ENCODE peak calls at places on chromosomes 3 and 15, in five cellular contexts. One of them, this sample, is unnamed.

GRCh38 chr3:23203651-23204111 is 554 bp downstream of the UBE2E2 start:
- DNase-seq in A549: peak
- DNase-seq in Ammon's horn: peak
- DNase-seq in SK-N-SH: peak
- DNase-seq in kidney epithelial cell: no peak
- DNase-seq in this sample: peak

GRCh38 chr15:81493246-81493645 is 119.2 kb upstream of the TMC3 start:
- DNase-seq in Ammon's horn: no peak
- DNase-seq in SK-N-SH: no peak
- DNase-seq in kidney epithelial cell: no peak
- DNase-seq in A549: no peak
- DNase-seq in this sample: no peak

GRCh38 chr3:135103913-135104312 is 308.9 kb downstream of the EPHB1 start:
- DNase-seq in A549: no peak
- DNase-seq in Ammon's horn: no peak
- DNase-seq in SK-N-SH: peak
- DNase-seq in kidney epithelial cell: no peak
- DNase-seq in this sample: no peak

GRCh38 chr15:63283126-63283525 is 5.7 kb downstream of the APH1B start:
- DNase-seq in SK-N-SH: no peak
- DNase-seq in kidney epithelial cell: no peak
- DNase-seq in A549: no peak
- DNase-seq in Ammon's horn: no peak
- DNase-seq in this sample: no peak

GRCh38 chr3:59425942-59426341 is 376.1 kb upstream of the CFAP20DC start:
- DNase-seq in Ammon's horn: no peak
- DNase-seq in A549: no peak
- DNase-seq in SK-N-SH: no peak
- DNase-seq in kidney epithelial cell: no peak
- DNase-seq in this sample: no peak

GRCh38 chr3:114320251-114320650 is 26.4 kb downstream of the TIGIT start:
- DNase-seq in kidney epithelial cell: no peak
- DNase-seq in A549: no peak
- DNase-seq in Ammon's horn: no peak
- DNase-seq in SK-N-SH: no peak
- DNase-seq in this sample: no peak

GRCh38 chr15:70453238-70453637 is 310.1 kb downstream of the UACA start:
- DNase-seq in A549: no peak
- DNase-seq in Ammon's horn: no peak
- DNase-seq in kidney epithelial cell: no peak
- DNase-seq in SK-N-SH: no peak
- DNase-seq in this sample: no peak

GRCh38 chr3:68809596-68809995 is 122.8 kb downstream of the TAFA4 start:
- DNase-seq in SK-N-SH: no peak
- DNase-seq in kidney epithelial cell: no peak
- DNase-seq in A549: no peak
- DNase-seq in Ammon's horn: no peak
- DNase-seq in this sample: no peak

GRCh38 chr15:85393206-85393605 is 12.8 kb downstream of the AKAP13 start:
- DNase-seq in kidney epithelial cell: no peak
- DNase-seq in Ammon's horn: no peak
- DNase-seq in A549: no peak
- DNase-seq in SK-N-SH: no peak
- DNase-seq in this sample: no peak

GRCh38 chr15:34001536-34001935 is 33.2 kb downstream of the CHRM5 start:
- DNase-seq in Ammon's horn: no peak
- DNase-seq in A549: no peak
- DNase-seq in kidney epithelial cell: no peak
- DNase-seq in SK-N-SH: no peak
- DNase-seq in this sample: no peak

GRCh38 chr3:156368189-156368588 is 186.7 kb downstream of the SSR3 start:
- DNase-seq in kidney epithelial cell: no peak
- DNase-seq in Ammon's horn: no peak
- DNase-seq in A549: no peak
- DNase-seq in SK-N-SH: no peak
- DNase-seq in this sample: no peak

GRCh38 chr3:134485075-134485536 is 679 bp downstream of the ANAPC13 start:
- DNase-seq in kidney epithelial cell: no peak
- DNase-seq in SK-N-SH: peak
- DNase-seq in A549: peak
- DNase-seq in Ammon's horn: peak
- DNase-seq in this sample: no peak

GRCh38 chr3:184290331-184290730 is 8.7 kb upstream of the PSMD2 start:
- DNase-seq in A549: no peak
- DNase-seq in kidney epithelial cell: no peak
- DNase-seq in SK-N-SH: no peak
- DNase-seq in Ammon's horn: no peak
- DNase-seq in this sample: no peak

GRCh38 chr3:172709776-172710708 is 825 bp downstream of the NCEH1 start:
- DNase-seq in Ammon's horn: peak
- DNase-seq in A549: no peak
- DNase-seq in SK-N-SH: peak
- DNase-seq in kidney epithelial cell: no peak
- DNase-seq in this sample: no peak

GRCh38 chr15:60563066-60563465 is 84.1 kb upstream of the ICE2 start:
- DNase-seq in Ammon's horn: no peak
- DNase-seq in SK-N-SH: no peak
- DNase-seq in A549: no peak
- DNase-seq in kidney epithelial cell: no peak
- DNase-seq in this sample: no peak

GRCh38 chr3:171878441-171879225 is 35.5 kb downstream of the TMEM212 start:
- DNase-seq in kidney epithelial cell: no peak
- DNase-seq in A549: no peak
- DNase-seq in Ammon's horn: no peak
- DNase-seq in SK-N-SH: no peak
- DNase-seq in this sample: no peak

GRCh38 chr3:59456852-59457485 is 407.1 kb upstream of the CFAP20DC start:
- DNase-seq in A549: no peak
- DNase-seq in Ammon's horn: no peak
- DNase-seq in SK-N-SH: no peak
- DNase-seq in kidney epithelial cell: no peak
- DNase-seq in this sample: no peak

GRCh38 chr3:140270329-140270728 is 335.3 kb downstream of the CLSTN2 start:
- DNase-seq in SK-N-SH: no peak
- DNase-seq in Ammon's horn: no peak
- DNase-seq in A549: no peak
- DNase-seq in kidney epithelial cell: no peak
- DNase-seq in this sample: no peak

GRCh38 chr3:24450142-24450932 is 44.3 kb downstream of the THRB start:
- DNase-seq in A549: no peak
- DNase-seq in kidney epithelial cell: no peak
- DNase-seq in Ammon's horn: no peak
- DNase-seq in SK-N-SH: no peak
- DNase-seq in this sample: no peak

GRCh38 chr15:45703670-45704328 is 69.0 kb downstream of the SQOR start:
- DNase-seq in A549: no peak
- DNase-seq in SK-N-SH: no peak
- DNase-seq in kidney epithelial cell: no peak
- DNase-seq in Ammon's horn: no peak
- DNase-seq in this sample: no peak

GRCh38 chr15:69324031-69324430 is 25.3 kb downstream of the PAQR5 start:
- DNase-seq in Ammon's horn: no peak
- DNase-seq in A549: no peak
- DNase-seq in SK-N-SH: no peak
- DNase-seq in kidney epithelial cell: no peak
- DNase-seq in this sample: no peak

GRCh38 chr15:57403532-57403931 is 27.2 kb downstream of the CGNL1 start:
- DNase-seq in A549: no peak
- DNase-seq in Ammon's horn: no peak
- DNase-seq in SK-N-SH: no peak
- DNase-seq in kidney epithelial cell: no peak
- DNase-seq in this sample: no peak

GRCh38 chr15:57922780-57923179 is 142.7 kb downstream of the ALDH1A2 start:
- DNase-seq in SK-N-SH: peak
- DNase-seq in kidney epithelial cell: peak
- DNase-seq in Ammon's horn: no peak
- DNase-seq in A549: no peak
- DNase-seq in this sample: no peak

GRCh38 chr3:192918275-192918588 is 576 bp upstream of the MB21D2 start:
- DNase-seq in kidney epithelial cell: no peak
- DNase-seq in SK-N-SH: no peak
- DNase-seq in A549: no peak
- DNase-seq in Ammon's horn: no peak
- DNase-seq in this sample: no peak

GRCh38 chr15:86061581-86061980 is 18.1 kb upstream of the AGBL1 start:
- DNase-seq in kidney epithelial cell: no peak
- DNase-seq in Ammon's horn: no peak
- DNase-seq in SK-N-SH: no peak
- DNase-seq in A549: no peak
- DNase-seq in this sample: no peak

GRCh38 chr3:97763586-97764148 is 891 bp upstream of the ARL6 start:
- DNase-seq in kidney epithelial cell: no peak
- DNase-seq in Ammon's horn: peak
- DNase-seq in A549: peak
- DNase-seq in SK-N-SH: peak
- DNase-seq in this sample: peak

GRCh38 chr3:87236093-87236492 is 9.0 kb downstream of the CHMP2B start:
- DNase-seq in Ammon's horn: no peak
- DNase-seq in SK-N-SH: no peak
- DNase-seq in A549: no peak
- DNase-seq in kidney epithelial cell: no peak
- DNase-seq in this sample: no peak

GRCh38 chr15:81375461-81375860 is 1.4 kb upstream of the TMC3 start:
- DNase-seq in kidney epithelial cell: no peak
- DNase-seq in A549: no peak
- DNase-seq in SK-N-SH: no peak
- DNase-seq in Ammon's horn: no peak
- DNase-seq in this sample: no peak